ENCODE peak calls at places on chromosomes 3 and 15, in five cellular contexts. One of them, this sample, is unnamed.

GRCh38 chr3:194686414-194686815 is 732 bp downstream of the FAM43A start:
- DNase-seq in iPS-NIHi11: no peak
- DNase-seq in dermis blood vessel endothelial cell: no peak
- DNase-seq in SW480: no peak
- DNase-seq in gastrocnemius medialis: no peak
- DNase-seq in this sample: peak

GRCh38 chr15:67101981-67102929 is 36.9 kb downstream of the SMAD3 start:
- DNase-seq in iPS-NIHi11: no peak
- DNase-seq in dermis blood vessel endothelial cell: peak
- DNase-seq in SW480: peak
- DNase-seq in gastrocnemius medialis: no peak
- DNase-seq in this sample: no peak

GRCh38 chr3:30643763-30644462 is 37.5 kb downstream of the TGFBR2 start:
- DNase-seq in iPS-NIHi11: no peak
- DNase-seq in dermis blood vessel endothelial cell: no peak
- DNase-seq in SW480: no peak
- DNase-seq in gastrocnemius medialis: no peak
- DNase-seq in this sample: no peak

GRCh38 chr3:106728315-106728821 is 648.9 kb upstream of the CCDC54 start:
- DNase-seq in iPS-NIHi11: no peak
- DNase-seq in dermis blood vessel endothelial cell: peak
- DNase-seq in SW480: no peak
- DNase-seq in gastrocnemius medialis: no peak
- DNase-seq in this sample: no peak

GRCh38 chr3:180265551-180265950 is 228.8 kb upstream of the PEX5L start:
- DNase-seq in iPS-NIHi11: no peak
- DNase-seq in dermis blood vessel endothelial cell: no peak
- DNase-seq in SW480: no peak
- DNase-seq in gastrocnemius medialis: no peak
- DNase-seq in this sample: no peak

GRCh38 chr3:142850395-142851023 is 38.4 kb downstream of the PCOLCE2 start:
- DNase-seq in iPS-NIHi11: no peak
- DNase-seq in dermis blood vessel endothelial cell: no peak
- DNase-seq in SW480: peak
- DNase-seq in gastrocnemius medialis: no peak
- DNase-seq in this sample: peak

GRCh38 chr3:70488131-70488530 is 175.7 kb upstream of the MDFIC2 start:
- DNase-seq in iPS-NIHi11: no peak
- DNase-seq in dermis blood vessel endothelial cell: peak
- DNase-seq in SW480: no peak
- DNase-seq in gastrocnemius medialis: no peak
- DNase-seq in this sample: no peak

GRCh38 chr3:106068795-106069194 is 200.0 kb upstream of the CBLB start:
- DNase-seq in iPS-NIHi11: no peak
- DNase-seq in dermis blood vessel endothelial cell: no peak
- DNase-seq in SW480: no peak
- DNase-seq in gastrocnemius medialis: no peak
- DNase-seq in this sample: no peak

GRCh38 chr3:97636465-97636864 is 128.1 kb upstream of the ARL6 start:
- DNase-seq in iPS-NIHi11: no peak
- DNase-seq in dermis blood vessel endothelial cell: no peak
- DNase-seq in SW480: no peak
- DNase-seq in gastrocnemius medialis: no peak
- DNase-seq in this sample: peak

GRCh38 chr15:30929064-30929669 is 25.5 kb downstream of the FAN1 start:
- DNase-seq in iPS-NIHi11: no peak
- DNase-seq in dermis blood vessel endothelial cell: no peak
- DNase-seq in SW480: no peak
- DNase-seq in gastrocnemius medialis: no peak
- DNase-seq in this sample: peak

GRCh38 chr3:120177151-120177550 is 82.9 kb upstream of the GSK3B start:
- DNase-seq in iPS-NIHi11: peak
- DNase-seq in dermis blood vessel endothelial cell: peak
- DNase-seq in SW480: no peak
- DNase-seq in gastrocnemius medialis: peak
- DNase-seq in this sample: peak

GRCh38 chr15:35863655-35864054 is 317.7 kb upstream of the DPH6 start:
- DNase-seq in iPS-NIHi11: no peak
- DNase-seq in dermis blood vessel endothelial cell: no peak
- DNase-seq in SW480: no peak
- DNase-seq in gastrocnemius medialis: no peak
- DNase-seq in this sample: peak

GRCh38 chr3:156688849-156689452 is 14.6 kb downstream of the TIPARP start:
- DNase-seq in iPS-NIHi11: no peak
- DNase-seq in dermis blood vessel endothelial cell: no peak
- DNase-seq in SW480: no peak
- DNase-seq in gastrocnemius medialis: no peak
- DNase-seq in this sample: no peak

GRCh38 chr3:36221975-36222374 is 158.3 kb upstream of the STAC start:
- DNase-seq in iPS-NIHi11: no peak
- DNase-seq in dermis blood vessel endothelial cell: no peak
- DNase-seq in SW480: no peak
- DNase-seq in gastrocnemius medialis: no peak
- DNase-seq in this sample: no peak

GRCh38 chr3:101556064-101556463 is 5.6 kb upstream of the TRMT10C start:
- DNase-seq in iPS-NIHi11: no peak
- DNase-seq in dermis blood vessel endothelial cell: no peak
- DNase-seq in SW480: no peak
- DNase-seq in gastrocnemius medialis: no peak
- DNase-seq in this sample: no peak

GRCh38 chr15:101232677-101233076 is 19.2 kb downstream of the CHSY1 start:
- DNase-seq in iPS-NIHi11: no peak
- DNase-seq in dermis blood vessel endothelial cell: no peak
- DNase-seq in SW480: no peak
- DNase-seq in gastrocnemius medialis: peak
- DNase-seq in this sample: no peak

GRCh38 chr3:98328933-98329332 is 24.7 kb upstream of the OR5K4 start:
- DNase-seq in iPS-NIHi11: no peak
- DNase-seq in dermis blood vessel endothelial cell: no peak
- DNase-seq in SW480: no peak
- DNase-seq in gastrocnemius medialis: no peak
- DNase-seq in this sample: no peak

GRCh38 chr15:43941555-43941954 is 114.8 kb downstream of the WDR76 start:
- DNase-seq in iPS-NIHi11: no peak
- DNase-seq in dermis blood vessel endothelial cell: no peak
- DNase-seq in SW480: no peak
- DNase-seq in gastrocnemius medialis: no peak
- DNase-seq in this sample: no peak

GRCh38 chr3:169515132-169515531 is 148.4 kb downstream of the MECOM start:
- DNase-seq in iPS-NIHi11: no peak
- DNase-seq in dermis blood vessel endothelial cell: no peak
- DNase-seq in SW480: no peak
- DNase-seq in gastrocnemius medialis: no peak
- DNase-seq in this sample: no peak

GRCh38 chr3:179299999-179300613 is 22.7 kb upstream of the ZNF639 start:
- DNase-seq in iPS-NIHi11: no peak
- DNase-seq in dermis blood vessel endothelial cell: no peak
- DNase-seq in SW480: no peak
- DNase-seq in gastrocnemius medialis: no peak
- DNase-seq in this sample: no peak

GRCh38 chr15:28979208-28979891 is 93.6 kb downstream of the APBA2 start:
- DNase-seq in iPS-NIHi11: no peak
- DNase-seq in dermis blood vessel endothelial cell: no peak
- DNase-seq in SW480: no peak
- DNase-seq in gastrocnemius medialis: no peak
- DNase-seq in this sample: no peak

GRCh38 chr15:78055923-78056713 is 21.4 kb downstream of the TBC1D2B start:
- DNase-seq in iPS-NIHi11: peak
- DNase-seq in dermis blood vessel endothelial cell: no peak
- DNase-seq in SW480: peak
- DNase-seq in gastrocnemius medialis: no peak
- DNase-seq in this sample: peak

GRCh38 chr3:136023264-136023978 is 57.9 kb downstream of the PPP2R3A start:
- DNase-seq in iPS-NIHi11: no peak
- DNase-seq in dermis blood vessel endothelial cell: no peak
- DNase-seq in SW480: no peak
- DNase-seq in gastrocnemius medialis: no peak
- DNase-seq in this sample: no peak

GRCh38 chr15:45456212-45457106 is 66.1 kb downstream of the SLC30A4 start:
- DNase-seq in iPS-NIHi11: no peak
- DNase-seq in dermis blood vessel endothelial cell: peak
- DNase-seq in SW480: peak
- DNase-seq in gastrocnemius medialis: peak
- DNase-seq in this sample: peak

GRCh38 chr3:19348929-19349564 is 200.7 kb downstream of the KCNH8 start:
- DNase-seq in iPS-NIHi11: peak
- DNase-seq in dermis blood vessel endothelial cell: peak
- DNase-seq in SW480: peak
- DNase-seq in gastrocnemius medialis: no peak
- DNase-seq in this sample: peak

GRCh38 chr3:126261037-126261436 is 80.7 kb upstream of the ALDH1L1 start:
- DNase-seq in iPS-NIHi11: peak
- DNase-seq in dermis blood vessel endothelial cell: peak
- DNase-seq in SW480: peak
- DNase-seq in gastrocnemius medialis: peak
- DNase-seq in this sample: peak

GRCh38 chr3:132038198-132038825 is 3.5 kb upstream of the CPNE4 start:
- DNase-seq in iPS-NIHi11: peak
- DNase-seq in dermis blood vessel endothelial cell: peak
- DNase-seq in SW480: peak
- DNase-seq in gastrocnemius medialis: no peak
- DNase-seq in this sample: peak

GRCh38 chr3:149596136-149596770 is 61.6 kb downstream of the WWTR1 start:
- DNase-seq in iPS-NIHi11: no peak
- DNase-seq in dermis blood vessel endothelial cell: peak
- DNase-seq in SW480: no peak
- DNase-seq in gastrocnemius medialis: no peak
- DNase-seq in this sample: no peak

GRCh38 chr3:171743327-171744054 is 66.8 kb downstream of the PLD1 start:
- DNase-seq in iPS-NIHi11: no peak
- DNase-seq in dermis blood vessel endothelial cell: no peak
- DNase-seq in SW480: no peak
- DNase-seq in gastrocnemius medialis: no peak
- DNase-seq in this sample: no peak